ENCODE peak calls at places on chromosomes 7 and 10, in four cellular contexts. J is heart right ventricle, S is heart left ventricle, I is fibroblast of mammary gland. F is an unnamed sample.

GRCh38 chr10:117860135-117860534 is 186.6 kb downstream of the RAB11FIP2 start:
- DNase-seq in S (no peak), I (no peak), J (no peak), F (no peak)

GRCh38 chr7:4638781-4639575 is 43.1 kb upstream of the FOXK1 start:
- DNase-seq in J (no peak), I (no peak), S (no peak), F (no peak)

GRCh38 chr10:128028508-128029279 is 97.5 kb downstream of the MKI67 start:
- DNase-seq in J (no peak), I (no peak), S (no peak), F (no peak)

GRCh38 chr10:60627778-60628773 is 150.2 kb upstream of the CDK1 start:
- DNase-seq in J (no peak), S (no peak), I (no peak), F (no peak)

GRCh38 chr10:124072106-124072505 is 21.3 kb downstream of the CHST15 start:
- DNase-seq in S (no peak), J (no peak), I (no peak), F (peak; percentile 89)

GRCh38 chr10:122301055-122301810 is 30.1 kb downstream of the BTBD16 start:
- DNase-seq in S (no peak), I (peak; percentile 80), J (no peak), F (no peak)

GRCh38 chr10:102780246-102780645 is 36.5 kb downstream of the WBP1L start:
- DNase-seq in J (no peak), S (no peak), I (peak; percentile 88), F (no peak)

GRCh38 chr10:132862485-132863420 is 76.8 kb upstream of the NKX6-2 start:
- DNase-seq in I (no peak), S (peak; percentile 14), J (peak; percentile 5), F (no peak)

GRCh38 chr10:116748041-116748440 is 5.7 kb upstream of the HSPA12A start:
- DNase-seq in I (peak; percentile 69), J (no peak), S (no peak), F (no peak)

GRCh38 chr7:952548-953441 is 1.7 kb downstream of the ADAP1 start:
- DNase-seq in J (no peak), I (no peak), S (no peak), F (no peak)

GRCh38 chr10:38127812-38128211 is 33.7 kb downstream of the ZNF37A start:
- DNase-seq in J (no peak), S (no peak), I (no peak), F (no peak)

GRCh38 chr10:56537984-56538383 is 176.9 kb upstream of the ZWINT start:
- DNase-seq in J (no peak), I (peak; percentile 59), S (no peak), F (no peak)

GRCh38 chr10:86313621-86314041 is 53.0 kb downstream of the GRID1 start:
- DNase-seq in S (no peak), J (no peak), I (no peak), F (no peak)

GRCh38 chr7:33719059-33719581 is 186.2 kb upstream of the BMPER start:
- DNase-seq in I (peak; percentile 72), S (peak; percentile 67), J (peak; percentile 52), F (no peak)

GRCh38 chr7:84258628-84259027 is 64.0 kb upstream of the SEMA3A start:
- DNase-seq in S (no peak), J (no peak), I (peak; percentile 76), F (no peak)

GRCh38 chr10:12689893-12690292 is 311.6 kb downstream of the CCDC3 start:
- DNase-seq in J (no peak), I (no peak), S (no peak), F (no peak)

GRCh38 chr10:70596110-70596798 is 6.3 kb downstream of the PRF1 start:
- DNase-seq in I (no peak), J (no peak), S (no peak), F (no peak)

GRCh38 chr10:76251773-76252617 is 820.6 kb downstream of the LRMDA start:
- DNase-seq in S (no peak), J (no peak), I (peak; percentile 94), F (no peak)

GRCh38 chr7:74579800-74580685 is 77.5 kb upstream of the GTF2I start:
- DNase-seq in J (no peak), I (peak; percentile 26), S (no peak), F (no peak)

GRCh38 chr10:68330852-68331454 is 911 bp upstream of the HNRNPH3 start:
- DNase-seq in I (peak; percentile 44), J (peak; percentile 21), S (peak; percentile 35), F (peak; percentile 51)

GRCh38 chr7:5243295-5243694 is 39.4 kb upstream of the SLC29A4 start:
- DNase-seq in I (no peak), J (no peak), S (no peak), F (no peak)

GRCh38 chr7:9189683-9190082 is 756.3 kb downstream of the NXPH1 start:
- DNase-seq in S (no peak), I (no peak), J (no peak), F (no peak)

GRCh38 chr7:111919690-111920179 is 286.5 kb downstream of the DOCK4 start:
- DNase-seq in S (no peak), J (no peak), I (peak; percentile 72), F (no peak)

GRCh38 chr10:19877466-19878255 is 61.4 kb downstream of the PLXDC2 start:
- DNase-seq in J (peak; percentile 18), S (no peak), I (no peak), F (no peak)

GRCh38 chr7:38546763-38547162 is 84.4 kb downstream of the AMPH start:
- DNase-seq in I (no peak), J (no peak), S (no peak), F (no peak)

GRCh38 chr7:129924602-129925001 is 28.2 kb downstream of the UBE2H start:
- DNase-seq in J (no peak), I (no peak), S (no peak), F (no peak)

GRCh38 chr10:33722067-33722466 is 387.6 kb upstream of the NRP1 start:
- DNase-seq in S (no peak), I (no peak), J (no peak), F (no peak)

GRCh38 chr10:89664206-89664605 is 19.2 kb upstream of the PANK1 start:
- DNase-seq in I (no peak), S (no peak), J (no peak), F (no peak)

GRCh38 chr7:107594961-107595737 is 15.1 kb downstream of the BCAP29 start:
- DNase-seq in S (no peak), I (peak; percentile 96), J (no peak), F (no peak)

GRCh38 chr10:125450218-125450617 is 232.7 kb downstream of the TEX36 start:
- DNase-seq in S (no peak), J (no peak), I (no peak), F (no peak)

GRCh38 chr10:125444790-125445189 is 238.2 kb downstream of the TEX36 start:
- DNase-seq in I (no peak), J (no peak), S (no peak), F (no peak)

GRCh38 chr10:125451319-125451718 is 231.6 kb downstream of the TEX36 start:
- DNase-seq in J (no peak), I (no peak), S (no peak), F (no peak)

GRCh38 chr10:125449571-125449970 is 233.4 kb downstream of the TEX36 start:
- DNase-seq in I (no peak), S (no peak), J (no peak), F (no peak)

DNA sequence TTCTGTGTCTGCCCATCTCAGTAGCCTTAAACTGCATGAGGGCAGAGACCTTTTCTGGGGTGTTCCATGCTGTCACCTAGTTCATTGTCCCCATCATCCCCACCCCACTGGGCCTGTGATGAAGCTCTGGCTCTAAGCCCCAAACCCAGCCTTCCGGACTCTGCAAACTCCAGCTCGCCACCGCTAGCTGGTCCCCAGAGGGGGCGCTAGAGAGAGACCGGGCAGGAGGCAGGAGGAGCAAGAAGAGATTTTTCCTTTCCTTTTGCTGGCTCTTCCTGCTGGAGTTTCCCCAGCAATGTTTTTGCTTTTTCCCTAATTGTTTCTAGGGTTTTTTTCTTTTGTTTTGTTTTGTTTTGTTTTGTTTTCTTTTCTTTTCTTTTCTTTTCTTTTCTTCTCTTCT is 234.4 kb downstream of the TEX36 start:
- DNase-seq in J (no peak), I (peak; percentile 2), S (no peak), F (peak; percentile 8)
- TF ChIP-seq CTCF in J (no peak), I (peak; percentile 41), S (no peak), F (peak; percentile 69)

GRCh38 chr10:11007661-11008060 is 10.0 kb upstream of the CELF2 start:
- DNase-seq in S (no peak), J (no peak), I (no peak), F (no peak)

GRCh38 chr10:11003739-11004515 is 13.7 kb upstream of the CELF2 start:
- DNase-seq in S (no peak), I (peak; percentile 66), J (no peak), F (no peak)

GRCh38 chr10:11006428-11006825 is 11.2 kb upstream of the CELF2 start:
- DNase-seq in J (no peak), S (no peak), I (no peak), F (no peak)

GRCh38 chr10:11002916-11003315 is 14.8 kb upstream of the CELF2 start:
- DNase-seq in S (no peak), I (no peak), J (no peak), F (no peak)

GRCh38 chr10:11005626-11006427 is 11.8 kb upstream of the CELF2 start:
- DNase-seq in I (no peak), J (no peak), S (no peak), F (no peak)
- TF ChIP-seq CTCF in I (no peak), J (no peak), S (no peak), F (no peak)

GRCh38 chr7:92877367-92877766 is 41.0 kb upstream of the CDK6 start:
- DNase-seq in J (no peak), S (no peak), I (no peak), F (no peak)

GRCh38 chr7:92884218-92884617 is 47.8 kb upstream of the CDK6 start:
- DNase-seq in S (no peak), I (no peak), J (no peak), F (no peak)

GRCh38 chr7:92882760-92883159 is 46.4 kb upstream of the CDK6 start:
- DNase-seq in J (no peak), S (no peak), I (no peak), F (no peak)

GRCh38 chr7:92881091-92881485 is 44.7 kb upstream of the CDK6 start:
- DNase-seq in S (no peak), I (no peak), J (no peak), F (no peak)

DNA sequence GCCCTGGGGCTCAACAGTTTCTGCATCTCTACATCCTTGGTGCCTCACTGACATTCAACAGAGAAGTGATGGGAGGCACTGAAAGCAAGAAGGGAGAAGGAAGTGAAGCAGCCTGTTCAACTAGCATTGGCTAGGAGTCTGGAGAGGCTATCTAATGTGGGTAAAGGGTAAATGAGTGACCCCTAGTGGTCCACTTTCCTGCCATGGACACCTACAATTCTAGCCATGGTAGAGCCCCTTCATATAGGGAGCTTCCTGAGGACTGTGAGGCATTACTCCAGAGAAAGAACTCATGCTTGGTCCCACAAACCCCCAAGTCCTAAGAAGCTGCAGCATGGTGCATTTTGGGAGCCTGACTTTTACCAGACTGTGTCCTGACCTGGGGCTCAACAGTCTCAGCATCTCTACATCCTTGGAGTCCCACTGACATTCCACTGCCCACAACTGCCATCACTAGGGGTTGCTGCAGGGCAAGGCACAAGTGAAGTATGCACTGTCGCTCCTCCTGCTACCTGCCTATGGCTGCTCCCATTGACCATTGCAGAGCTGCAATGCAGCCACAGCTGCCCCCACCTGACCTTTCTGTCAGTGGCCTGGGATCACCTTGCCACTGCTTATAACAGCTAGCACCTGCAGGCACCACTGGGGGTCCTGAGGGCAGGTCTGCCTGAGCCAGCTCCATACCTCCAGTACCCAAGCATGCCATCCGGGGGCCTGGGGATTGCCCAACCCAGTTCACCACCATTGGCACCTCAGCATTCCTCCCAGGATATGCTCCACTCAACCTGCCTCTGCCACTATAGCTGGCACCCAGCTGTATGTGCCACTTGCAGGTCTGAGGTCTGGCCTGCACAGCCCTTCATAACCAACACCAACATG is 44.1 kb upstream of the CDK6 start:
- DNase-seq in J (no peak), I (peak; percentile 37), S (no peak), F (peak; percentile 22)
- TF ChIP-seq CTCF in J (no peak), I (peak; percentile 29), S (peak; percentile 31), F (peak; percentile 56)

GRCh38 chr7:142391191-142391992 is 133.5 kb upstream of the PRSS58 start:
- DNase-seq in J (no peak), I (no peak), S (no peak), F (no peak)
- TF ChIP-seq CTCF in J (no peak), I (peak; percentile 54), S (no peak), F (peak; percentile 64)